ENCODE peak calls at places on chromosomes 16 and 17, in ten cellular contexts. I is cardiac fibroblast; F is skeletal muscle cell; O is activated T-helper 1 cell treated with anti-CD3 and anti-CD28 coated beads, Interleukin-12 subunit alpha, Interleukin-12 subunit beta, Interleukin-2, Interleukin-4 antibody, amounts not matched to agents 30 ng/mL and 10 ng/mL and 1 ng/mL, durations not matched to agents 14 hours and 24 hours and 36 hours; U is stimulated activated CD4-positive, alpha-beta T cell treated with anti-CD3 and anti-CD28 coated beads, Interleukin-2, amount 100 ng/mL, for 48 hours; C is frontal cortex; T is stimulated activated CD8-positive, alpha-beta memory T cell treated with anti-CD3 and anti-CD28 coated beads, Interleukin-15, amount 100 ng/mL, for 1 hour; H is T-helper 1 cell; A is ACHN; N is activated naive CD8-positive, alpha-beta T cell treated with anti-CD3 and anti-CD28 coated beads, Interleukin-2, amount 50 U/mL, for 16 hours. J is an unnamed sample.

GRCh38 chr17:61403846-61404701 is 4.4 kb downstream of the TBX2 start:
- DNase-seq in T (no peak), A (no peak), O (no peak), F (no peak), H (no peak), U (no peak), N (no peak), I (peak), C (peak), J (no peak)

GRCh38 chr16:69890114-69890890 is 60.8 kb upstream of the CLEC18A start:
- DNase-seq in H (no peak), O (no peak), U (no peak), I (peak), N (no peak), C (peak), A (no peak), F (peak), T (no peak), J (no peak)

GRCh38 chr17:44767493-44767892 is 8.7 kb downstream of the ADAM11 start:
- DNase-seq in O (no peak), F (no peak), N (no peak), A (no peak), U (no peak), T (no peak), I (no peak), H (no peak), C (no peak), J (no peak)

GRCh38 chr16:61014869-61015268 is 1021.4 kb downstream of the CDH8 start:
- DNase-seq in T (no peak), H (no peak), C (no peak), F (no peak), O (no peak), U (no peak), N (no peak), I (no peak), A (no peak), J (no peak)

GRCh38 chr16:82470506-82471196 is 156.1 kb upstream of the CDH13 start:
- DNase-seq in T (no peak), C (no peak), N (no peak), A (no peak), I (no peak), U (no peak), O (no peak), F (no peak), H (no peak), J (no peak)

GRCh38 chr16:86718118-86718517 is 139.8 kb downstream of the FOXL1 start:
- DNase-seq in U (no peak), I (peak), N (no peak), H (no peak), C (no peak), O (peak), A (no peak), T (no peak), F (no peak), J (no peak)

GRCh38 chr16:28491080-28491969 is 549 bp downstream of the CLN3 start:
- DNase-seq in O (no peak), H (no peak), C (no peak), U (no peak), T (no peak), F (no peak), A (peak), N (no peak), I (peak), J (peak)

GRCh38 chr17:72369366-72369765 is 248.5 kb downstream of the SOX9 start:
- DNase-seq in F (no peak), H (no peak), N (no peak), O (no peak), C (no peak), A (no peak), U (no peak), I (no peak), T (no peak), J (no peak)

GRCh38 chr17:40314557-40314953 is 5.6 kb downstream of the RARA start:
- DNase-seq in O (no peak), A (peak), F (peak), U (peak), C (peak), I (peak), N (peak), H (peak), T (peak), J (no peak)

GRCh38 chr16:83215417-83216001 is 588.7 kb downstream of the CDH13 start:
- DNase-seq in N (no peak), A (peak), T (peak), I (peak), F (no peak), H (peak), C (no peak), O (peak), U (peak), J (peak)

GRCh38 chr17:80007939-80008338 is 27.7 kb downstream of the TBC1D16 start:
- DNase-seq in N (no peak), H (no peak), A (no peak), O (no peak), F (no peak), C (no peak), T (no peak), U (no peak), I (no peak), J (no peak)

GRCh38 chr17:4587803-4588202 is 3.5 kb downstream of the SMTNL2 start:
- DNase-seq in O (no peak), U (no peak), F (no peak), A (no peak), C (no peak), H (no peak), N (no peak), T (no peak), I (no peak), J (no peak)

GRCh38 chr16:266258-267164 is 9.2 kb downstream of the RGS11 start:
- DNase-seq in N (no peak), I (no peak), H (no peak), T (no peak), A (no peak), C (no peak), O (no peak), F (no peak), U (no peak), J (no peak)

GRCh38 chr17:15926039-15926740 is 18.7 kb upstream of the ADORA2B start:
- DNase-seq in A (no peak), F (no peak), H (no peak), N (no peak), U (no peak), C (no peak), T (no peak), I (no peak), O (no peak), J (no peak)

GRCh38 chr16:67923414-67924127 is 8.1 kb downstream of the CTRL start:
- DNase-seq in O (no peak), A (no peak), C (no peak), U (no peak), I (no peak), F (no peak), N (no peak), T (no peak), H (no peak), J (no peak)

GRCh38 chr17:78375401-78376079 is 2.9 kb upstream of the PGS1 start:
- DNase-seq in O (no peak), I (peak), F (peak), C (no peak), A (peak), N (no peak), U (no peak), T (no peak), H (no peak), J (no peak)

GRCh38 chr17:74119960-74120359 is 83.5 kb upstream of the RPL38 start:
- DNase-seq in A (no peak), I (no peak), N (no peak), U (no peak), H (no peak), C (no peak), F (no peak), T (no peak), O (no peak), J (no peak)

GRCh38 chr16:73231969-73232554 is 184.1 kb upstream of the ZFHX3 start:
- DNase-seq in I (peak), C (no peak), U (no peak), N (no peak), H (no peak), O (no peak), F (no peak), A (no peak), T (no peak), J (no peak)

GRCh38 chr16:57356547-57356946 is 2.0 kb upstream of the CCL22 start:
- DNase-seq in T (no peak), H (no peak), F (no peak), I (no peak), C (no peak), A (no peak), N (no peak), O (no peak), U (no peak), J (no peak)

GRCh38 chr17:58344791-58345157 is 7.2 kb downstream of the SUPT4H1 start:
- DNase-seq in H (peak), C (no peak), N (no peak), F (no peak), U (peak), O (peak), T (no peak), A (no peak), I (no peak), J (no peak)

GRCh38 chr16:23398987-23399805 is 53.8 kb downstream of the COG7 start:
- DNase-seq in U (no peak), I (no peak), N (no peak), O (no peak), A (peak), H (no peak), C (no peak), T (no peak), F (no peak), J (no peak)

GRCh38 chr16:14545346-14545884 is 84.6 kb downstream of the PARN start:
- DNase-seq in N (no peak), A (peak), F (no peak), C (no peak), U (no peak), T (no peak), I (peak), H (no peak), O (no peak), J (no peak)

GRCh38 chr17:74343121-74343520 is 17.1 kb downstream of the KIF19 start:
- DNase-seq in H (no peak), I (no peak), N (no peak), T (no peak), F (no peak), C (no peak), A (no peak), U (no peak), O (no peak), J (no peak)